ENCODE peak calls at places on chromosomes 7 and 10, in four cellular contexts. Y, S, O and W are unnamed samples.
A peak's percentile ranks its signal among the peaks of the same experiment; 100 is the strongest.

GRCh38 chr7:156560696-156561210 is 79.8 kb upstream of the RNF32 start:
- DNase-seq in Y (no peak), S (no peak), O (no peak), W (no peak)

GRCh38 chr7:128167316-128167691 is 73.8 kb upstream of the LEP start:
- DNase-seq in Y (no peak), S (peak; percentile 34), O (no peak), W (peak; percentile 68)

GRCh38 chr7:128810473-128810872 is 18.7 kb downstream of the CCDC136 start:
- DNase-seq in Y (no peak), S (no peak), O (no peak), W (peak; percentile 31)

GRCh38 chr10:86837663-86838062 is 81.2 kb downstream of the BMPR1A start:
- DNase-seq in Y (no peak), S (no peak), O (no peak), W (no peak)

GRCh38 chr10:26717476-26717875 is 20.0 kb downstream of the PDSS1 start:
- DNase-seq in Y (no peak), S (no peak), O (no peak), W (no peak)

GRCh38 chr10:90746829-90747228 is 111.0 kb downstream of the HTR7 start:
- DNase-seq in Y (no peak), S (no peak), O (no peak), W (no peak)

GRCh38 chr7:86978804-86979506 is 80.5 kb downstream of the ELAPOR2 start:
- DNase-seq in Y (no peak), S (no peak), O (no peak), W (no peak)

GRCh38 chr10:31526681-31527080 is 207.7 kb downstream of the ZEB1 start:
- DNase-seq in Y (no peak), S (peak; percentile 27), O (no peak), W (peak; percentile 28)

GRCh38 chr7:36198854-36199266 is 45.8 kb downstream of the EEPD1 start:
- DNase-seq in Y (peak; percentile 49), S (peak; percentile 57), O (no peak), W (no peak)

GRCh38 chr7:36910859-36911258 is 186.6 kb upstream of the AOAH start:
- DNase-seq in Y (no peak), S (no peak), O (no peak), W (no peak)

GRCh38 chr7:151890355-151891004 is 13.6 kb upstream of the PRKAG2 start:
- DNase-seq in Y (no peak), S (no peak), O (no peak), W (no peak)